ENCODE peak calls at places on chromosome 3, in seven cellular contexts. One of them, this sample, is unnamed.

GRCh38 chr3:155416500-155417118 is 123.1 kb upstream of the STRIT1 start:
- DNase-seq in heart left ventricle: no peak
- DNase-seq in stimulated activated CD4-positive, alpha-beta T cell treated with anti-CD3 and anti-CD28 coated beads, TNF-alpha, amount 100 ng/mL, for 24 hours: no peak
- DNase-seq in midbrain: no peak
- DNase-seq in GM04504: peak; percentile 34
- DNase-seq in activated effector memory CD4-positive, alpha-beta T cell treated with Interleukin-2 at 50 U/mL for 16 hours: no peak
- DNase-seq in mesothelial cell of epicardium: no peak
- DNase-seq in this sample: no peak

GRCh38 chr3:71109241-71109976 is 474.1 kb downstream of the FOXP1 start:
- DNase-seq in heart left ventricle: no peak
- DNase-seq in stimulated activated CD4-positive, alpha-beta T cell treated with anti-CD3 and anti-CD28 coated beads, TNF-alpha, amount 100 ng/mL, for 24 hours: no peak
- DNase-seq in midbrain: no peak
- DNase-seq in GM04504: no peak
- DNase-seq in activated effector memory CD4-positive, alpha-beta T cell treated with Interleukin-2 at 50 U/mL for 16 hours: no peak
- DNase-seq in mesothelial cell of epicardium: no peak
- DNase-seq in this sample: no peak

GRCh38 chr3:106617276-106617675 is 748.5 kb upstream of the CBLB start:
- DNase-seq in heart left ventricle: no peak
- DNase-seq in stimulated activated CD4-positive, alpha-beta T cell treated with anti-CD3 and anti-CD28 coated beads, TNF-alpha, amount 100 ng/mL, for 24 hours: no peak
- DNase-seq in midbrain: no peak
- DNase-seq in GM04504: no peak
- DNase-seq in activated effector memory CD4-positive, alpha-beta T cell treated with Interleukin-2 at 50 U/mL for 16 hours: no peak
- DNase-seq in mesothelial cell of epicardium: no peak
- DNase-seq in this sample: no peak

GRCh38 chr3:100602506-100603444 is 6.6 kb upstream of the ADGRG7 start:
- DNase-seq in heart left ventricle: no peak
- DNase-seq in stimulated activated CD4-positive, alpha-beta T cell treated with anti-CD3 and anti-CD28 coated beads, TNF-alpha, amount 100 ng/mL, for 24 hours: no peak
- DNase-seq in midbrain: no peak
- DNase-seq in GM04504: no peak
- DNase-seq in activated effector memory CD4-positive, alpha-beta T cell treated with Interleukin-2 at 50 U/mL for 16 hours: no peak
- DNase-seq in mesothelial cell of epicardium: no peak
- DNase-seq in this sample: no peak

GRCh38 chr3:113625724-113626348 is 70.6 kb downstream of the USF3 start:
- DNase-seq in heart left ventricle: no peak
- DNase-seq in stimulated activated CD4-positive, alpha-beta T cell treated with anti-CD3 and anti-CD28 coated beads, TNF-alpha, amount 100 ng/mL, for 24 hours: no peak
- DNase-seq in midbrain: no peak
- DNase-seq in GM04504: no peak
- DNase-seq in activated effector memory CD4-positive, alpha-beta T cell treated with Interleukin-2 at 50 U/mL for 16 hours: no peak
- DNase-seq in mesothelial cell of epicardium: no peak
- DNase-seq in this sample: no peak

GRCh38 chr3:15063238-15063637 is 1.9 kb downstream of the MRPS25 start:
- DNase-seq in heart left ventricle: no peak
- DNase-seq in stimulated activated CD4-positive, alpha-beta T cell treated with anti-CD3 and anti-CD28 coated beads, TNF-alpha, amount 100 ng/mL, for 24 hours: no peak
- DNase-seq in midbrain: no peak
- DNase-seq in GM04504: no peak
- DNase-seq in activated effector memory CD4-positive, alpha-beta T cell treated with Interleukin-2 at 50 U/mL for 16 hours: no peak
- DNase-seq in mesothelial cell of epicardium: no peak
- DNase-seq in this sample: no peak

GRCh38 chr3:149352556-149352955 is 19.1 kb upstream of the TM4SF18 start:
- DNase-seq in heart left ventricle: peak; percentile 45
- DNase-seq in stimulated activated CD4-positive, alpha-beta T cell treated with anti-CD3 and anti-CD28 coated beads, TNF-alpha, amount 100 ng/mL, for 24 hours: no peak
- DNase-seq in midbrain: peak; percentile 41
- DNase-seq in GM04504: no peak
- DNase-seq in activated effector memory CD4-positive, alpha-beta T cell treated with Interleukin-2 at 50 U/mL for 16 hours: no peak
- DNase-seq in mesothelial cell of epicardium: no peak
- DNase-seq in this sample: no peak

GRCh38 chr3:73292241-73292640 is 230.8 kb downstream of the EBLN2 start:
- DNase-seq in heart left ventricle: no peak
- DNase-seq in stimulated activated CD4-positive, alpha-beta T cell treated with anti-CD3 and anti-CD28 coated beads, TNF-alpha, amount 100 ng/mL, for 24 hours: no peak
- DNase-seq in midbrain: no peak
- DNase-seq in GM04504: no peak
- DNase-seq in activated effector memory CD4-positive, alpha-beta T cell treated with Interleukin-2 at 50 U/mL for 16 hours: no peak
- DNase-seq in mesothelial cell of epicardium: peak; percentile 47
- DNase-seq in this sample: no peak

GRCh38 chr3:71423151-71423906 is 160.2 kb downstream of the FOXP1 start:
- DNase-seq in heart left ventricle: peak; percentile 42
- DNase-seq in stimulated activated CD4-positive, alpha-beta T cell treated with anti-CD3 and anti-CD28 coated beads, TNF-alpha, amount 100 ng/mL, for 24 hours: no peak
- DNase-seq in midbrain: no peak
- DNase-seq in GM04504: no peak
- DNase-seq in activated effector memory CD4-positive, alpha-beta T cell treated with Interleukin-2 at 50 U/mL for 16 hours: no peak
- DNase-seq in mesothelial cell of epicardium: peak; percentile 59
- DNase-seq in this sample: no peak

GRCh38 chr3:146065573-146066006 is 95.4 kb downstream of the PLOD2 start:
- DNase-seq in heart left ventricle: no peak
- DNase-seq in stimulated activated CD4-positive, alpha-beta T cell treated with anti-CD3 and anti-CD28 coated beads, TNF-alpha, amount 100 ng/mL, for 24 hours: no peak
- DNase-seq in midbrain: peak; percentile 80
- DNase-seq in GM04504: peak; percentile 44
- DNase-seq in activated effector memory CD4-positive, alpha-beta T cell treated with Interleukin-2 at 50 U/mL for 16 hours: no peak
- DNase-seq in mesothelial cell of epicardium: no peak
- DNase-seq in this sample: no peak

GRCh38 chr3:185361920-185362319 is 1.0 kb upstream of the MAP3K13 start:
- DNase-seq in heart left ventricle: no peak
- DNase-seq in stimulated activated CD4-positive, alpha-beta T cell treated with anti-CD3 and anti-CD28 coated beads, TNF-alpha, amount 100 ng/mL, for 24 hours: no peak
- DNase-seq in midbrain: no peak
- DNase-seq in GM04504: no peak
- DNase-seq in activated effector memory CD4-positive, alpha-beta T cell treated with Interleukin-2 at 50 U/mL for 16 hours: no peak
- DNase-seq in mesothelial cell of epicardium: no peak
- DNase-seq in this sample: no peak

GRCh38 chr3:161672478-161672877 is 175.9 kb downstream of the OTOL1 start:
- DNase-seq in heart left ventricle: no peak
- DNase-seq in stimulated activated CD4-positive, alpha-beta T cell treated with anti-CD3 and anti-CD28 coated beads, TNF-alpha, amount 100 ng/mL, for 24 hours: no peak
- DNase-seq in midbrain: no peak
- DNase-seq in GM04504: no peak
- DNase-seq in activated effector memory CD4-positive, alpha-beta T cell treated with Interleukin-2 at 50 U/mL for 16 hours: no peak
- DNase-seq in mesothelial cell of epicardium: no peak
- DNase-seq in this sample: no peak

GRCh38 chr3:29644956-29645661 is 364.2 kb downstream of the RBMS3 start:
- DNase-seq in heart left ventricle: no peak
- DNase-seq in stimulated activated CD4-positive, alpha-beta T cell treated with anti-CD3 and anti-CD28 coated beads, TNF-alpha, amount 100 ng/mL, for 24 hours: no peak
- DNase-seq in midbrain: no peak
- DNase-seq in GM04504: no peak
- DNase-seq in activated effector memory CD4-positive, alpha-beta T cell treated with Interleukin-2 at 50 U/mL for 16 hours: no peak
- DNase-seq in mesothelial cell of epicardium: no peak
- DNase-seq in this sample: no peak

GRCh38 chr3:172347895-172348680 is 100.2 kb downstream of the GHSR start:
- DNase-seq in heart left ventricle: no peak
- DNase-seq in stimulated activated CD4-positive, alpha-beta T cell treated with anti-CD3 and anti-CD28 coated beads, TNF-alpha, amount 100 ng/mL, for 24 hours: no peak
- DNase-seq in midbrain: no peak
- DNase-seq in GM04504: no peak
- DNase-seq in activated effector memory CD4-positive, alpha-beta T cell treated with Interleukin-2 at 50 U/mL for 16 hours: no peak
- DNase-seq in mesothelial cell of epicardium: no peak
- DNase-seq in this sample: no peak

GRCh38 chr3:76369170-76369569 is 583.8 kb upstream of the ZNF717 start:
- DNase-seq in heart left ventricle: no peak
- DNase-seq in stimulated activated CD4-positive, alpha-beta T cell treated with anti-CD3 and anti-CD28 coated beads, TNF-alpha, amount 100 ng/mL, for 24 hours: no peak
- DNase-seq in midbrain: peak; percentile 23
- DNase-seq in GM04504: peak; percentile 17
- DNase-seq in activated effector memory CD4-positive, alpha-beta T cell treated with Interleukin-2 at 50 U/mL for 16 hours: no peak
- DNase-seq in mesothelial cell of epicardium: no peak
- DNase-seq in this sample: no peak

This sample was measured in esophagus squamous epithelium.